ENCODE peak calls at places on chromosomes 2 and 18, in four cellular contexts. I, F, L and E are unnamed samples.
A peak's percentile ranks its signal among the peaks of the same experiment; 100 is the strongest.

GRCh38 chr2:161134547-161135518 is 25.4 kb upstream of the TANK start:
- DNase-seq in I (peak; percentile 30), L (no peak), F (no peak), E (no peak)

GRCh38 chr2:94879314-94879981 is 8.2 kb downstream of the TEKT4 start:
- DNase-seq in F (no peak), I (no peak), L (no peak), E (no peak)

GRCh38 chr2:20599861-20600461 is 50.9 kb downstream of the HS1BP3 start:
- DNase-seq in F (no peak), L (no peak), I (no peak), E (no peak)

GRCh38 chr2:228689049-228689448 is 507.6 kb upstream of the SPHKAP start:
- DNase-seq in L (no peak), F (no peak), I (no peak), E (no peak)

GRCh38 chr2:12202301-12202700 is 455.9 kb downstream of the LPIN1 start:
- DNase-seq in L (no peak), I (no peak), F (no peak), E (no peak)

GRCh38 chr18:35478520-35479435 is 19.0 kb downstream of the INO80C start:
- DNase-seq in I (peak; percentile 39), F (peak; percentile 84), L (no peak), E (no peak)

GRCh38 chr2:239229545-239230279 is 171.1 kb downstream of the HDAC4 start:
- DNase-seq in I (no peak), L (no peak), F (no peak), E (no peak)

GRCh38 chr2:185921048-185921756 is 182.6 kb downstream of the FSIP2 start:
- DNase-seq in L (no peak), I (no peak), F (no peak), E (no peak)

GRCh38 chr2:119517433-119517832 is 6.8 kb downstream of the SCTR start:
- DNase-seq in L (no peak), F (peak; percentile 80), I (peak; percentile 57), E (peak; percentile 75)

GRCh38 chr2:1593371-1594205 is 150.7 kb downstream of the PXDN start:
- DNase-seq in F (no peak), I (no peak), L (no peak), E (no peak)

GRCh38 chr2:160912276-160912675 is 248.0 kb upstream of the TANK start:
- DNase-seq in F (no peak), I (no peak), L (no peak), E (no peak)

GRCh38 chr2:14903709-14904374 is 271.3 kb downstream of the LRATD1 start:
- DNase-seq in F (peak; percentile 11), I (no peak), L (no peak), E (no peak)

GRCh38 chr18:10514621-10515020 is 11.2 kb upstream of the NAPG start:
- DNase-seq in F (no peak), L (no peak), I (no peak), E (no peak)

GRCh38 chr18:39564716-39565115 is 1999.1 kb upstream of the CELF4 start:
- DNase-seq in I (no peak), F (no peak), L (no peak), E (no peak)

GRCh38 chr18:57784034-57784815 is 18.9 kb downstream of the ATP8B1 start:
- DNase-seq in I (no peak), F (peak; percentile 60), L (no peak), E (no peak)

GRCh38 chr2:110751642-110752041 is 19.3 kb downstream of the ACOXL start:
- DNase-seq in F (no peak), L (no peak), I (no peak), E (no peak)

GRCh38 chr18:70288171-70288850 is 534 bp upstream of the SOCS6 start:
- DNase-seq in I (no peak), F (no peak), L (no peak), E (no peak)

GRCh38 chr18:77055429-77056310 is 76.9 kb downstream of the MBP start:
- DNase-seq in I (no peak), F (peak; percentile 45), L (no peak), E (no peak)

GRCh38 chr2:105179469-105180372 is 61.8 kb upstream of the GPR45 start:
- DNase-seq in L (no peak), F (peak; percentile 79), I (peak; percentile 74), E (peak; percentile 70)

GRCh38 chr2:25368650-25369049 is 26.9 kb upstream of the DNMT3A start:
- DNase-seq in I (no peak), F (no peak), L (no peak), E (no peak)

GRCh38 chr2:206086683-206087350 is 843 bp upstream of the INO80D start:
- DNase-seq in L (no peak), F (no peak), I (no peak), E (no peak)

GRCh38 chr2:78260861-78261260 is 738.7 kb upstream of the LRRTM4 start:
- DNase-seq in I (no peak), F (no peak), L (no peak), E (no peak)

GRCh38 chr2:33223851-33224250 is 252.6 kb upstream of the RASGRP3 start:
- DNase-seq in L (no peak), I (no peak), F (no peak), E (no peak)

GRCh38 chr2:67260348-67261277 is 136.5 kb upstream of the ETAA1 start:
- DNase-seq in I (peak; percentile 84), L (peak; percentile 84), F (no peak), E (peak; percentile 42)

GRCh38 chr18:44682871-44683221 is 2.2 kb downstream of the SETBP1 start:
- DNase-seq in I (no peak), L (no peak), F (no peak), E (no peak)

GRCh38 chr18:44464401-44465185 is 216.1 kb upstream of the SETBP1 start:
- DNase-seq in I (no peak), L (no peak), F (no peak), E (no peak)

GRCh38 chr2:240447934-240448333 is 12.5 kb downstream of the GPC1 start:
- DNase-seq in L (no peak), I (no peak), F (no peak), E (no peak)

GRCh38 chr2:165161510-165161909 is 42.3 kb downstream of the SCN3A start:
- DNase-seq in F (no peak), I (no peak), L (no peak), E (no peak)

GRCh38 chr2:47984041-47984440 is 77.7 kb upstream of the FBXO11 start:
- DNase-seq in F (peak; percentile 40), I (no peak), L (no peak), E (no peak)

GRCh38 chr2:165920748-165921147 is 32.8 kb downstream of the TTC21B start:
- DNase-seq in F (no peak), L (no peak), I (no peak), E (no peak)

GRCh38 chr2:28751956-28752607 is 452 bp downstream of the PPP1CB start:
- DNase-seq in L (no peak), I (peak; percentile 34), F (no peak), E (no peak)

GRCh38 chr2:189751080-189751658 is 11.4 kb downstream of the OSGEPL1 start:
- DNase-seq in I (peak; percentile 16), F (peak; percentile 35), L (no peak), E (no peak)

GRCh38 chr2:32464441-32464840 is 107.6 kb downstream of the BIRC6 start:
- DNase-seq in F (no peak), L (no peak), I (no peak), E (no peak)

GRCh38 chr2:96876811-96877437 is 7.0 kb upstream of the SEMA4C start:
- DNase-seq in F (no peak), L (no peak), I (no peak), E (no peak)